ENCODE peak calls at places on chromosomes 11 and 22, in five cellular contexts. B, L, P, R and A are unnamed samples.

GRCh38 chr11:104451193-104451592 is 287.2 kb upstream of the PDGFD start:
- DNase-seq in B (no peak), L (no peak), P (no peak), R (no peak), A (no peak)

GRCh38 chr11:104582431-104582830 is 315.8 kb downstream of the CASP12 start:
- DNase-seq in B (no peak), L (no peak), P (no peak), R (no peak), A (no peak)

GRCh38 chr22:44325718-44326548 is 13.2 kb upstream of the SHISAL1 start:
- DNase-seq in B (no peak), L (no peak), P (no peak), R (no peak), A (no peak)

GRCh38 chr11:80523057-80523456 is 1082.2 kb upstream of the TENM4 start:
- DNase-seq in B (no peak), L (no peak), P (no peak), R (no peak), A (no peak)

GRCh38 chr11:96237759-96238158 is 105.2 kb downstream of the MAML2 start:
- DNase-seq in B (no peak), L (no peak), P (no peak), R (no peak), A (no peak)

GRCh38 chr11:113167599-113167998 is 146.8 kb upstream of the TTC12 start:
- DNase-seq in B (no peak), L (no peak), P (peak), R (no peak), A (no peak)

GRCh38 chr11:64367931-64368672 is 9.1 kb downstream of the RPS6KA4 start:
- DNase-seq in B (no peak), L (no peak), P (no peak), R (no peak), A (no peak)

GRCh38 chr22:21657020-21657360 is 8.8 kb upstream of the PPIL2 start:
- DNase-seq in B (no peak), L (no peak), P (no peak), R (no peak), A (no peak)

GRCh38 chr11:31987118-31988005 is 103.5 kb upstream of the RCN1 start:
- DNase-seq in B (no peak), L (no peak), P (no peak), R (no peak), A (no peak)

GRCh38 chr22:27113211-27114030 is 456.0 kb downstream of the MIAT start:
- DNase-seq in B (no peak), L (no peak), P (peak), R (no peak), A (peak)

GRCh38 chr22:44486538-44486937 is 11.5 kb downstream of the RTL6 start:
- DNase-seq in B (no peak), L (no peak), P (no peak), R (no peak), A (no peak)

GRCh38 chr22:43477966-43478365 is 66.2 kb downstream of the MPPED1 start:
- DNase-seq in B (no peak), L (no peak), P (no peak), R (no peak), A (no peak)

GRCh38 chr11:68042219-68043028 is 3.6 kb downstream of the TCIRG1 start:
- DNase-seq in B (peak), L (no peak), P (no peak), R (no peak), A (no peak)

GRCh38 chr11:117875397-117876048 is 935 bp downstream of the FXYD6 start:
- DNase-seq in B (no peak), L (no peak), P (no peak), R (no peak), A (no peak)

GRCh38 chr11:123973816-123974215 is 3.8 kb downstream of the OR10S1 start:
- DNase-seq in B (no peak), L (no peak), P (no peak), R (no peak), A (no peak)

GRCh38 chr11:63813563-63814382 is 517 bp downstream of the SPINDOC start:
- DNase-seq in B (no peak), L (peak), P (peak), R (peak), A (no peak)

GRCh38 chr22:44620129-44620840 is 81.7 kb upstream of the PRR5 start:
- DNase-seq in B (peak), L (peak), P (no peak), R (peak), A (no peak)

GRCh38 chr11:8652140-8652539 is 30.3 kb downstream of the TRIM66 start:
- DNase-seq in B (no peak), L (no peak), P (no peak), R (no peak), A (peak)

GRCh38 chr22:37604875-37605274 is 3.8 kb upstream of the GGA1 start:
- DNase-seq in B (no peak), L (no peak), P (no peak), R (no peak), A (no peak)

GRCh38 chr11:76157891-76158290 is 48.4 kb downstream of the WNT11 start:
- DNase-seq in B (no peak), L (no peak), P (no peak), R (no peak), A (no peak)

GRCh38 chr11:126917531-126918204 is 82.9 kb downstream of the KIRREL3 start:
- DNase-seq in B (no peak), L (no peak), P (no peak), R (peak), A (peak)

GRCh38 chr11:77083553-77084245 is 16.9 kb downstream of the CAPN5 start:
- DNase-seq in B (peak), L (no peak), P (no peak), R (no peak), A (no peak)

GRCh38 chr11:65606876-65607613 is 7.0 kb downstream of the MAP3K11 start:
- DNase-seq in B (peak), L (no peak), P (peak), R (no peak), A (peak)

GRCh38 chr11:62727007-62727832 is at the start of gene HNRNPUL2:
- DNase-seq in B (peak), L (peak), P (peak), R (peak), A (peak)

GRCh38 chr11:89405629-89406028 is 85.5 kb downstream of the NOX4 start:
- DNase-seq in B (no peak), L (no peak), P (no peak), R (no peak), A (no peak)

GRCh38 chr11:33542921-33543320 is 157.7 kb downstream of the C11orf91 start:
- DNase-seq in B (no peak), L (peak), P (peak), R (peak), A (no peak)

GRCh38 chr11:19935507-19935906 is 222.9 kb downstream of the NAV2 start:
- DNase-seq in B (no peak), L (no peak), P (no peak), R (no peak), A (no peak)

GRCh38 chr11:44623716-44624491 is 58.4 kb downstream of the CD82 start:
- DNase-seq in B (peak), L (no peak), P (no peak), R (peak), A (no peak)

GRCh38 chr22:36860821-36861659 is at the start of gene NCF4:
- DNase-seq in B (no peak), L (peak), P (peak), R (peak), A (no peak)

GRCh38 chr22:23068832-23069385 is 1.4 kb upstream of the GNAZ start:
- DNase-seq in B (no peak), L (no peak), P (no peak), R (no peak), A (no peak)

GRCh38 chr11:60193687-60194433 is 11.0 kb upstream of the MS4A6A start:
- DNase-seq in B (no peak), L (peak), P (peak), R (peak), A (no peak)

GRCh38 chr11:106468531-106468930 is 391.1 kb downstream of the AASDHPPT start:
- DNase-seq in B (no peak), L (no peak), P (no peak), R (no peak), A (no peak)

GRCh38 chr11:99584822-99585221 is 564.1 kb downstream of the CNTN5 start:
- DNase-seq in B (no peak), L (no peak), P (no peak), R (no peak), A (no peak)

GRCh38 chr11:6468712-6469495 is 4.8 kb downstream of the TRIM3 start:
- DNase-seq in B (peak), L (peak), P (peak), R (peak), A (peak)